ENCODE peak calls at places on chromosomes 13 and 19, in five cellular contexts. U, G, K, Z and A are unnamed samples.

GRCh38 chr19:16581971-16582343 is 9.7 kb upstream of the SLC35E1 start:
- DNase-seq in U (no peak), G (no peak), K (no peak), Z (no peak), A (peak)

GRCh38 chr13:104318121-104318520 is 1251.9 kb upstream of the SLC10A2 start:
- DNase-seq in U (peak), G (peak), K (no peak), Z (no peak), A (peak)

GRCh38 chr13:101698400-101698799 is 245.9 kb downstream of the ITGBL1 start:
- DNase-seq in U (no peak), G (peak), K (no peak), Z (no peak), A (peak)

GRCh38 chr13:95676100-95676774 is 702 bp upstream of the DNAJC3 start:
- DNase-seq in U (peak), G (peak), K (no peak), Z (no peak), A (peak)

GRCh38 chr13:50722437-50723125 is 120.9 kb downstream of the DLEU7 start:
- DNase-seq in U (no peak), G (peak), K (no peak), Z (no peak), A (no peak)

GRCh38 chr19:54114340-54114826 is 1.1 kb downstream of the TFPT start:
- DNase-seq in U (peak), G (peak), K (no peak), Z (no peak), A (no peak)

GRCh38 chr19:5903502-5904301 is at the start of gene NDUFA11:
- DNase-seq in U (peak), G (peak), K (peak), Z (peak), A (peak)

GRCh38 chr19:53467138-53467502 is 413 bp upstream of the ZNF813 start:
- DNase-seq in U (no peak), G (peak), K (peak), Z (peak), A (no peak)

GRCh38 chr13:34308725-34309124 is 490.8 kb downstream of the RFC3 start:
- DNase-seq in U (no peak), G (peak), K (no peak), Z (no peak), A (no peak)

GRCh38 chr13:21673592-21674270 is 2.9 kb downstream of the FGF9 start:
- DNase-seq in U (peak), G (peak), K (peak), Z (peak), A (peak)

GRCh38 chr19:3343619-3344502 is 22.5 kb upstream of the NFIC start:
- DNase-seq in U (peak), G (peak), K (peak), Z (peak), A (peak)

GRCh38 chr19:14471436-14472187 is 3.5 kb downstream of the PTGER1 start:
- DNase-seq in U (peak), G (no peak), K (no peak), Z (no peak), A (no peak)

GRCh38 chr13:100240109-100240779 is 151.4 kb downstream of the PCCA start:
- DNase-seq in U (no peak), G (no peak), K (no peak), Z (no peak), A (peak)

GRCh38 chr13:32676242-32676641 is 90.0 kb downstream of the PDS5B start:
- DNase-seq in U (no peak), G (no peak), K (no peak), Z (no peak), A (no peak)

GRCh38 chr13:92804926-92805325 is 421.7 kb upstream of the GPC6 start:
- DNase-seq in U (no peak), G (no peak), K (no peak), Z (no peak), A (no peak)

GRCh38 chr19:16197188-16197621 is 506 bp upstream of the AP1M1 start:
- DNase-seq in U (no peak), G (peak), K (no peak), Z (no peak), A (peak)

GRCh38 chr13:24264976-24265375 is 44.4 kb upstream of the C1QTNF9 start:
- DNase-seq in U (no peak), G (peak), K (no peak), Z (no peak), A (no peak)

GRCh38 chr13:31011193-31011860 is 78.9 kb downstream of the TEX26 start:
- DNase-seq in U (no peak), G (no peak), K (no peak), Z (no peak), A (no peak)

GRCh38 chr19:35347171-35347929 is at the start of gene FFAR1:
- DNase-seq in U (peak), G (no peak), K (no peak), Z (peak), A (no peak)

GRCh38 chr19:3586707-3587346 is 1.5 kb downstream of the GIPC3 start:
- DNase-seq in U (no peak), G (no peak), K (no peak), Z (no peak), A (peak)

GRCh38 chr13:28415994-28416411 is 78.9 kb downstream of the FLT1 start:
- DNase-seq in U (peak), G (peak), K (no peak), Z (no peak), A (peak)

GRCh38 chr19:38735257-38735686 is 9.0 kb downstream of the CAPN12 start:
- DNase-seq in U (no peak), G (peak), K (peak), Z (peak), A (no peak)

GRCh38 chr13:52004508-52005183 is 6.6 kb downstream of the ATP7B start:
- DNase-seq in U (peak), G (no peak), K (no peak), Z (no peak), A (no peak)

GRCh38 chr19:14544977-14545715 is 15.8 kb downstream of the TECR start:
- DNase-seq in U (no peak), G (peak), K (no peak), Z (peak), A (peak)

GRCh38 chr19:4172861-4173473 is 9.4 kb downstream of the SIRT6 start:
- DNase-seq in U (peak), G (peak), K (peak), Z (no peak), A (peak)

GRCh38 chr19:2207991-2208860 is 27.9 kb downstream of the PLEKHJ1 start:
- DNase-seq in U (peak), G (peak), K (peak), Z (peak), A (no peak)

GRCh38 chr19:14145381-14145780 is 9.0 kb upstream of the ASF1B start:
- DNase-seq in U (no peak), G (no peak), K (no peak), Z (no peak), A (no peak)

GRCh38 chr13:91058066-91058465 is 289.4 kb upstream of the MIR17HG start:
- DNase-seq in U (peak), G (peak), K (peak), Z (no peak), A (peak)

GRCh38 chr13:45718063-45718462 is 15.9 kb downstream of the CBY2 start:
- DNase-seq in U (peak), G (peak), K (no peak), Z (no peak), A (peak)

GRCh38 chr19:11486661-11487503 is 6.0 kb upstream of the ELAVL3 start:
- DNase-seq in U (no peak), G (no peak), K (no peak), Z (no peak), A (no peak)

GRCh38 chr19:16030964-16031871 is 45.1 kb upstream of the TPM4 start:
- DNase-seq in U (no peak), G (no peak), K (no peak), Z (peak), A (no peak)

GRCh38 chr13:112113355-112113754 is 46.4 kb downstream of the SOX1 start:
- DNase-seq in U (no peak), G (no peak), K (no peak), Z (no peak), A (no peak)

GRCh38 chr13:48369988-48370387 is 42.9 kb downstream of the LPAR6 start:
- DNase-seq in U (no peak), G (no peak), K (no peak), Z (no peak), A (no peak)

GRCh38 chr19:46453661-46454060 is 17.7 kb downstream of the PNMA8A start:
- DNase-seq in U (no peak), G (peak), K (no peak), Z (no peak), A (peak)

GRCh38 chr19:50224986-50225747 is 21.7 kb downstream of the MYH14 start:
- DNase-seq in U (no peak), G (no peak), K (no peak), Z (no peak), A (no peak)

GRCh38 chr19:5580116-5580515 is 12.4 kb upstream of the TINCR start:
- DNase-seq in U (peak), G (no peak), K (no peak), Z (no peak), A (no peak)

GRCh38 chr13:40520916-40521315 is 145.5 kb downstream of the FOXO1 start:
- DNase-seq in U (no peak), G (no peak), K (no peak), Z (no peak), A (no peak)

GRCh38 chr19:44740351-44740824 is 8.1 kb upstream of the BCL3 start:
- DNase-seq in U (peak), G (no peak), K (no peak), Z (no peak), A (no peak)
- TF ChIP-seq CTCF in U (peak), G (no peak), K (no peak), Z (no peak), A (no peak)

DNA sequence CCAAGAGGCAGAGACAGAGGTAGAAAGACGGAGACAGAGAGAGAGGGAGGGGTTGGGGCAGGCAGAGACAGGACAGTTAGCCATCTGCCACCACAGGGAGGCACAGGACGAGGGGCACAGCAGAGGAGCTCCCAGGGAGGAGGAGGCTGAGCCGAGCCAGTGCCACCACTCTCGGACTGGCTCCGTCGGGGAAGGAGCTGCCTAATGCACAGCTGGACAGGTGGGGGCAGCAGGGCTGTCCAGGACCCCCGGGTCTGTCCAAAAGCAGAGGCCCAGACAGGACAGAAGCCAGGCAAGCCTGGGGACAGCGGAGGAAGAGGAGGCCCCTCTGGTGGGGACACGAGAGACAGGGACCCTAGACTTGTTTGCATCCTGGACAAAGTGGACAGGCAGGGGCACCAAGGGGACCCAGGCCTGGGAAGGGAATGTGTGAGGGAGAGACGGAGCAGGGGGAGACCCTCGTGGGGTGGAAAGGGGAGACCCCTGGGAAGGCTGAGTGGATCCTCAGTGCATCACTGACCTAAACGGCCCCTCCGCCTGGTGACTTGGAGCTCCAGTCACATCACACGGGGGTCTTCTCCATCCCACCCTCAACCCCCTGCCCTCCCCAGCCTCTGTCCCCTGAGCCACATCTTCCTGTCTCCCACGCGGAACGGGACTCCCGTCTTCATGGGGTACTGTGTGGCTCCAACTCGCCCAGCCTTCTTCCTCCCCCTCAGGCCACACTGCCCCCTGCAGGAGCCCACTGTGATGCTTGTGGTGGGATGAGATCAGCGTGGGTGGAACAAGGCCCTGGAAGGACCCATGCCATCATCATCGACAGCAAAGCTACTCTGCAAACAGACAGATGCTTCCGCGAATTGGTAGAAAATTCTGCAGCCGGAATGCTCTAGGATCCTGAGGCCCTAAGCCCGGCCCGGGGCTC is 889 bp downstream of the F10 start:
- DNase-seq in U (peak), G (no peak), K (peak), Z (no peak), A (no peak)
- TF ChIP-seq CTCF in U (peak), G (no peak), K (peak), Z (no peak), A (no peak)

GRCh38 chr13:37806666-37807065 is 62.9 kb downstream of the TRPC4 start:
- DNase-seq in U (no peak), G (peak), K (no peak), Z (no peak), A (peak)
- TF ChIP-seq CTCF in U (no peak), G (peak), K (no peak), Z (no peak), A (no peak)

DNA sequence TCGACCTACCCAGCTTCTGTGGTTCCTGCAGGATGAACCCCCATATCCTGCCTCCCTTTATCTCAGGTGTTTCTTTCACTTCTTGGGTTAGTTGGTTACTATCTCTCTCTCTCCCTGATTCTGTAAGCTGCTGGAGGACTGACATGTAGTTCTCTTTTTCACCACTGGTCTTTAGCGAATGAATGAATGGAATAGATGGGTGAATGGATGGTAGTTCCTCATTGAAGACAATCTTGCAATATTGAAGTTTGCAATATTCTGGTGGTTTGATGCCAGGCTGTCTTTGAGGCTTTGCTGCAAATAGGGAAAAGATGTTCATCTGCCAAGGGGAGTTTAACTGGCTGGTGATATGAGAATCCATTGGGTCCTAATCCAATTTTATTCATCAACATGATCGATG is 120.2 kb downstream of the UBL3 start:
- DNase-seq in U (peak), G (no peak), K (no peak), Z (no peak), A (no peak)
- TF ChIP-seq CTCF in U (no peak), G (no peak), K (peak), Z (no peak), A (no peak)

GRCh38 chr19:932647-933552 is 7.1 kb downstream of the ARID3A start:
- DNase-seq in U (peak), G (peak), K (no peak), Z (peak), A (peak)
- TF ChIP-seq CTCF in U (no peak), G (no peak), K (no peak), Z (no peak), A (no peak)